ENCODE peak calls at places on chromosomes 5 and 9, in four cellular contexts. Y is mucosa of descending colon, A is bronchial epithelial cell, D is A549. O is an unnamed sample.

GRCh38 chr5:2757563-2758311 is 6.3 kb upstream of the IRX2 start:
- DNase-seq in Y (no peak), A (peak; percentile 99), D (no peak), O (no peak)

GRCh38 chr9:100580255-100580654 is 2.4 kb downstream of the CAVIN4 start:
- DNase-seq in A (no peak), Y (no peak), D (no peak), O (no peak)

GRCh38 chr5:138700581-138701362 is 52.5 kb upstream of the CTNNA1 start:
- DNase-seq in D (no peak), A (no peak), Y (no peak), O (no peak)

GRCh38 chr5:91189480-91190332 is 193.4 kb downstream of the ARRDC3 start:
- DNase-seq in D (peak; percentile 69), Y (no peak), A (peak; percentile 29), O (peak; percentile 37)

GRCh38 chr5:137633896-137634295 is 102.0 kb downstream of the KLHL3 start:
- DNase-seq in A (no peak), Y (no peak), D (no peak), O (no peak)

GRCh38 chr5:141298376-141298775 is 5.5 kb downstream of the SLC25A2 start:
- DNase-seq in A (no peak), Y (no peak), D (no peak), O (peak; percentile 87)

GRCh38 chr9:136403538-136403914 is 3.6 kb upstream of the SNAPC4 start:
- DNase-seq in A (no peak), D (no peak), Y (peak; percentile 47), O (no peak)

GRCh38 chr5:96207420-96207819 is 225.6 kb downstream of the PCSK1 start:
- DNase-seq in D (peak; percentile 34), A (no peak), Y (no peak), O (no peak)

GRCh38 chr5:91598216-91598615 is 215.1 kb upstream of the ARRDC3 start:
- DNase-seq in Y (no peak), D (no peak), A (no peak), O (no peak)

GRCh38 chr5:6734243-6734695 is 21.0 kb downstream of the TENT4A start:
- DNase-seq in A (no peak), Y (no peak), D (no peak), O (no peak)

GRCh38 chr5:151961557-151961956 is 36.9 kb upstream of the GLRA1 start:
- DNase-seq in D (no peak), Y (no peak), A (no peak), O (no peak)

GRCh38 chr9:19386469-19387044 is 6.5 kb upstream of the RPS6 start:
- DNase-seq in A (no peak), D (no peak), Y (no peak), O (no peak)

GRCh38 chr9:4137234-4137633 is 162.6 kb downstream of the GLIS3 start:
- DNase-seq in Y (no peak), D (peak; percentile 91), A (peak; percentile 98), O (no peak)

GRCh38 chr5:68071731-68072130 is 143.8 kb upstream of the PIK3R1 start:
- DNase-seq in D (no peak), A (peak; percentile 8), Y (no peak), O (no peak)

GRCh38 chr9:123368023-123368422 is 12.0 kb downstream of the CRB2 start:
- DNase-seq in A (no peak), Y (no peak), D (no peak), O (peak; percentile 37)

GRCh38 chr5:36728697-36729543 is 122.5 kb downstream of the SLC1A3 start:
- DNase-seq in D (peak; percentile 69), Y (no peak), A (peak; percentile 71), O (peak; percentile 23)

GRCh38 chr9:129323376-129323998 is 145.4 kb upstream of the IER5L start:
- DNase-seq in D (no peak), Y (no peak), A (no peak), O (no peak)

GRCh38 chr5:134223406-134224251 is 2.2 kb downstream of the PPP2CA start:
- DNase-seq in A (peak; percentile 37), Y (no peak), D (peak; percentile 24), O (no peak)

GRCh38 chr5:40879163-40879942 is 29.9 kb upstream of the C7 start:
- DNase-seq in A (peak; percentile 18), Y (no peak), D (peak; percentile 27), O (no peak)

GRCh38 chr9:132087438-132088030 is 7.9 kb upstream of the MED27 start:
- DNase-seq in Y (no peak), A (no peak), D (no peak), O (no peak)

GRCh38 chr5:168749391-168750100 is 170.4 kb upstream of the PANK3 start:
- DNase-seq in Y (no peak), A (no peak), D (no peak), O (no peak)

GRCh38 chr5:20229286-20230005 is 241.4 kb upstream of the CDH18 start:
- DNase-seq in D (no peak), A (no peak), Y (no peak), O (no peak)

GRCh38 chr9:132241840-132242620 is 80.2 kb downstream of the NTNG2 start:
- DNase-seq in D (no peak), A (no peak), Y (peak; percentile 63), O (peak; percentile 49)

GRCh38 chr9:133333011-133333410 is 3.0 kb downstream of the SURF6 start:
- DNase-seq in Y (no peak), D (no peak), A (no peak), O (no peak)

GRCh38 chr9:28007097-28007817 is 434.0 kb upstream of the C9orf72 start:
- DNase-seq in A (no peak), Y (no peak), D (no peak), O (no peak)

GRCh38 chr9:128482186-128482585 is 22.3 kb upstream of the GLE1 start:
- DNase-seq in D (no peak), Y (no peak), A (no peak), O (no peak)

GRCh38 chr9:76717176-76717575 is 47.1 kb upstream of the PCA3 start:
- DNase-seq in Y (no peak), A (no peak), D (no peak), O (no peak)

GRCh38 chr5:109689740-109690455 is at the start of gene MAN2A1:
- DNase-seq in A (peak; percentile 57), Y (peak; percentile 91), D (peak; percentile 71), O (peak; percentile 80)

GRCh38 chr9:104905153-104905901 is 22.6 kb downstream of the ABCA1 start:
- DNase-seq in Y (no peak), A (no peak), D (no peak), O (no peak)

GRCh38 chr5:83488271-83488670 is 16.7 kb downstream of the VCAN start:
- DNase-seq in D (no peak), A (no peak), Y (no peak), O (no peak)

GRCh38 chr9:92644278-92644677 is 25.7 kb downstream of the IPPK start:
- DNase-seq in Y (no peak), A (no peak), D (no peak), O (no peak)

DNA sequence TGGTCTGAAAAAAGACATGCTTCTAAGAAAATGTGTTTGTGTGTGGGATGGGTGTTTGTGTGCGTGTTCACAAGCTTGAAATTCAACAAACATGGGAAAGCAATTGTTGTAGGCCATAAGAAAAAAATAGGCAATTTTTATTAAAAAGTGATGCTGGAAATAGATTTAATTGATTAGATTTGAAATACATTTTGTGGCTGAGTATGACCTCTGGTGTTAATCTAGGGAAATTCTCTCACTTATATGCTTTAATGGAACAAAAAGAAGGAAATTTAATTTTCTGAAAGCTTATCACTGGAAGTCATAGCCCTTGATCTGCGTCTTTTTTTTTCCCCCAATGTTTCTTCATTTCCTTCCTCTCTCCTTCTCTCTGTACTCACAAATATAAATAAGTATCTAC is 3.5 kb upstream of the KCNN2 start:
- DNase-seq in D (no peak), Y (no peak), A (no peak), O (no peak)
- TF ChIP-seq CTCF in D (no peak), Y (no peak), A (no peak), O (no peak)

GRCh38 chr5:63564789-63565188 is 397.5 kb downstream of the HTR1A start:
- DNase-seq in D (no peak), A (no peak), Y (no peak), O (no peak)
- TF ChIP-seq CTCF in D (no peak), A (no peak), Y (no peak), O (no peak)

DNA sequence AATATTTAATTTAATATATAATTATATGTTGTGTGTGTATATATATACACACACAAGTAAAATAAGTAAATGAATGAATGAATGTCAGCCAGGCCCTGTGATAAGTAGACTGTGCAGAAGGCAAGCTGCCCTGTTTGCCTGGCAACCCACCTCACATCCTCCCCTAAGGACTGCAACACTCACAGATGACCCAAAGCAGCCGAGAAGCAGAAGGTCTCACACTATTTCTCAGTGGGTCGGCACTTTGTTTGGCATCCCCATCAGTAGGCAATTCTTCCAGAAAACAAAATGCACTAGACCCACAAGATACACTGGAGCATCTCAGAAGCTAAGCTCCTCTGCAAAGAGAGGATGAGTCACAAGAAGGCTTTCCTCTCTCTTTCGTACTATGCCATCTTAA is 152.1 kb upstream of the GRAMD2B start:
- DNase-seq in D (no peak), Y (no peak), A (no peak), O (no peak)
- TF ChIP-seq CTCF in D (no peak), Y (no peak), A (no peak), O (no peak)

GRCh38 chr5:42970636-42971559 is 69.2 kb downstream of the ANXA2R start:
- DNase-seq in D (peak; percentile 48), A (no peak), Y (peak; percentile 28), O (no peak)
- TF ChIP-seq CTCF in D (peak; percentile 23), A (peak; percentile 13), Y (no peak), O (no peak)

O was measured in testis.